ENCODE peak calls at places on chromosomes 12 and 14, in nine cellular contexts. J is fibroblast of lung; Z is tibial nerve; M is CD8-positive, alpha-beta T cell; Q is psoas muscle; C is breast epithelium; E is suprapubic skin; Y is A549; P is K562. T is an unnamed sample. For H3K4me1, the result is how much of the 10 kb centered on the place peaks cover.

GRCh38 chr14:103517172-103517566 is 5.5 kb downstream of the CKB start:
- DNase-seq in M (no peak), C (no peak), E (no peak), P (no peak), Y (no peak), Z (no peak), Q (peak), J (no peak), T (no peak)

GRCh38 chr14:105448706-105449111 is 25.9 kb upstream of the CRIP2 start:
- DNase-seq in C (peak), J (peak), P (peak), M (peak), Q (peak), Y (peak), Z (peak), E (no peak), T (no peak)

GRCh38 chr12:59084758-59085383 is 164.6 kb upstream of the LRIG3 start:
- DNase-seq in P (no peak), Z (no peak), E (peak), Q (no peak), M (no peak), J (peak), Y (no peak), C (peak), T (peak)

GRCh38 chr12:54612216-54612750 is 22.4 kb downstream of the LACRT start:
- DNase-seq in J (no peak), Y (no peak), E (no peak), C (no peak), M (no peak), P (no peak), Z (no peak), Q (no peak), T (no peak)

GRCh38 chr12:81416571-81416970 is 338.7 kb downstream of the ACSS3 start:
- DNase-seq in J (no peak), C (no peak), M (no peak), E (no peak), Z (no peak), Y (no peak), Q (no peak), P (no peak), T (no peak)

GRCh38 chr12:54024127-54024526 is 4.1 kb upstream of the HOXC6 start:
- DNase-seq in Z (no peak), M (no peak), E (no peak), C (peak), P (no peak), Y (no peak), J (no peak), Q (peak), T (no peak)

GRCh38 chr12:65643595-65644386 is 180.5 kb upstream of the HMGA2 start:
- DNase-seq in P (no peak), Y (no peak), E (no peak), J (peak), M (no peak), Z (no peak), Q (no peak), C (no peak), T (peak)

GRCh38 chr12:46071335-46071734 is 81.0 kb upstream of the SCAF11 start:
- DNase-seq in P (no peak), M (no peak), E (no peak), Y (no peak), C (no peak), Q (no peak), J (no peak), Z (no peak), T (peak)

GRCh38 chr14:73695997-73696396 is 18.2 kb downstream of the PNMA1 start:
- DNase-seq in Z (no peak), M (no peak), C (no peak), E (no peak), P (no peak), Y (no peak), J (no peak), Q (no peak), T (no peak)

GRCh38 chr14:90924618-90925345 is 108.6 kb upstream of the TTC7B start:
- DNase-seq in P (no peak), C (no peak), Y (no peak), M (no peak), Z (no peak), E (no peak), J (peak), Q (no peak), T (peak)

GRCh38 chr12:47553266-47553665 is 152.6 kb downstream of the RPAP3 start:
- DNase-seq in P (no peak), M (no peak), Q (no peak), Z (no peak), J (no peak), C (no peak), E (no peak), Y (no peak), T (no peak)

GRCh38 chr14:91257328-91258020 is 13.0 kb upstream of the GPR68 start:
- DNase-seq in Q (peak), Z (no peak), E (no peak), Y (no peak), C (no peak), P (no peak), J (no peak), M (no peak), T (peak)

GRCh38 chr14:100644383-100644782 is 57.2 kb upstream of the BEGAIN start:
- DNase-seq in Q (no peak), C (no peak), Z (no peak), M (no peak), E (no peak), Y (no peak), J (no peak), P (no peak), T (no peak)

GRCh38 chr12:127035011-127035879 is 1231.7 kb upstream of the TMEM132C start:
- DNase-seq in M (no peak), P (no peak), Y (no peak), Q (no peak), Z (no peak), E (no peak), C (no peak), J (no peak), T (no peak)

GRCh38 chr14:61267336-61267735 is 13.8 kb downstream of the TMEM30B start:
- DNase-seq in P (no peak), J (no peak), M (no peak), Y (no peak), Q (no peak), Z (no peak), E (no peak), C (no peak), T (no peak)

GRCh38 chr12:104649217-104649834 is 192.6 kb downstream of the CHST11 start:
- DNase-seq in P (no peak), C (no peak), Y (no peak), M (no peak), Q (no peak), E (no peak), Z (no peak), J (no peak), T (no peak)

GRCh38 chr14:35331605-35332516 is 39.7 kb downstream of the PSMA6 start:
- DNase-seq in Y (no peak), M (no peak), P (peak), Q (no peak), Z (no peak), E (peak), J (peak), C (peak), T (peak)

GRCh38 chr12:40672650-40673319 is 19.5 kb upstream of the CNTN1 start:
- DNase-seq in Q (no peak), Z (no peak), J (no peak), E (no peak), P (no peak), C (no peak), M (no peak), Y (no peak), T (no peak)

GRCh38 chr12:109559601-109560000 is 13.7 kb downstream of the MMAB start:
- DNase-seq in P (no peak), Y (no peak), M (no peak), E (no peak), C (no peak), Z (no peak), J (no peak), Q (no peak), T (no peak)

GRCh38 chr14:87601011-87601410 is 392.0 kb downstream of the GALC start:
- DNase-seq in J (no peak), M (no peak), Y (no peak), Z (no peak), E (no peak), C (no peak), P (no peak), Q (no peak), T (no peak)

GRCh38 chr12:63319386-63319785 is 168.4 kb upstream of the AVPR1A start:
- DNase-seq in Q (no peak), Z (no peak), E (no peak), C (no peak), M (no peak), P (no peak), Y (peak), J (no peak), T (peak)

GRCh38 chr12:7638064-7638763 is 27.5 kb downstream of the APOBEC1 start:
- DNase-seq in M (no peak), Q (no peak), P (no peak), J (no peak), Z (no peak), E (no peak), Y (no peak), C (no peak), T (no peak)

GRCh38 chr14:50027797-50028196 is 88.6 kb downstream of the VCPKMT start:
- DNase-seq in Z (no peak), E (no peak), Y (no peak), J (no peak), Q (no peak), C (no peak), M (no peak), P (no peak), T (no peak)

GRCh38 chr12:26466709-26467108 is 271.3 kb downstream of the SSPN start:
- DNase-seq in M (no peak), Y (no peak), J (peak), Q (no peak), E (no peak), P (no peak), Z (no peak), C (no peak), T (no peak)

GRCh38 chr12:9243999-9244649 is 35.9 kb upstream of the PZP start:
- DNase-seq in E (no peak), P (no peak), Q (no peak), C (no peak), J (no peak), Z (no peak), M (no peak), Y (no peak), T (no peak)

GRCh38 chr12:102847131-102847530 is 69.9 kb downstream of the PAH start:
- DNase-seq in J (no peak), C (no peak), Y (no peak), E (no peak), Q (no peak), M (no peak), P (no peak), Z (no peak), T (no peak)

GRCh38 chr14:103442288-103442687 is 57.1 kb downstream of the MARK3 start:
- DNase-seq in C (no peak), M (no peak), E (no peak), J (peak), Y (no peak), Z (no peak), Q (no peak), P (no peak), T (no peak)

GRCh38 chr14:67820428-67820881 is 876 bp downstream of the RAD51B start:
- DNase-seq in J (peak), Q (no peak), Z (no peak), M (no peak), E (no peak), C (no peak), Y (peak), P (peak), T (peak)

GRCh38 chr12:14691560-14691959 is 4.8 kb downstream of the GUCY2C start:
- DNase-seq in Q (no peak), J (no peak), P (no peak), Z (peak), Y (no peak), C (no peak), E (peak), M (no peak), T (no peak)

GRCh38 chr12:105214141-105214540 is 21.8 kb downstream of the APPL2 start:
- DNase-seq in Z (no peak), E (no peak), Y (no peak), Q (no peak), P (no peak), M (no peak), J (no peak), C (no peak), T (peak)

GRCh38 chr12:53011889-53012288 is 5.6 kb downstream of the EIF4B start:
- DNase-seq in Z (no peak), C (no peak), P (no peak), Q (no peak), J (no peak), Y (no peak), M (no peak), E (no peak), T (no peak)

GRCh38 chr12:121580959-121581680 is at the start of gene KDM2B:
- DNase-seq in E (no peak), M (no peak), C (no peak), Z (no peak), Q (no peak), J (peak), P (peak), Y (no peak), T (peak)

DNA sequence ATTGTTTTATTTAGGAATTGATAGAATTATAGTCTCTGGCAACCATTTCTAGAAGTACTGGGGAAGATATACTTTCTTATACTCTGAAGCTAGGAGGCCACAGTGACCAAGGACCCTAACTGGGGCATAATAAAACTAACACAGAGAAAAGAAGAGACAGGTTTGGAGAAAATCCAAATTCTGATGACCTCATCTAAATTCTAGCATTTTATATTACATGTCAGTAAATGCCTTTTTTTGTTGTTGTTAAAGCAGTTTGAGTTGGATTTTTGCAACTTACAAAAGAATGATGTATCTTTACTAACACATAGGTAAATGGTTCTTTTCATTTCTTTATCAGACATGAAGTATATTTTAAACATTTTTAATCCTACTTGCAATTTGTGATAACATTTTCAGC is 933.3 kb downstream of the TMTC2 start:
- DNase-seq in Q (no peak), E (no peak), P (no peak), M (no peak), Z (no peak), Y (no peak), J (no peak), C (no peak), T (no peak)
- H3K4me1 ChIP-seq in Q (under half), E (under half), P (under half), M (under half), Z (under half), Y (under half), J (under half), C (under half), T (under half)

GRCh38 chr12:48999371-49000131 is at the start of gene DDN:
- DNase-seq in P (peak), Z (no peak), M (no peak), J (peak), E (no peak), Y (no peak), C (no peak), Q (peak), T (no peak)
- TF ChIP-seq CTCF in P (no peak), Z (no peak), M (no peak), J (no peak), E (no peak), Y (no peak), C (no peak), Q (no peak), T (no peak)

GRCh38 chr12:61676520-61676919 is 583.7 kb upstream of the USP15 start:
- DNase-seq in Q (no peak), Z (no peak), P (no peak), J (no peak), M (no peak), E (no peak), Y (no peak), C (no peak), T (peak)
- H3K4me1 ChIP-seq in Q (under half), Z (under half), P (under half), J (under half), M (under half), E (under half), Y (under half), C (under half), T (under half)

DNA sequence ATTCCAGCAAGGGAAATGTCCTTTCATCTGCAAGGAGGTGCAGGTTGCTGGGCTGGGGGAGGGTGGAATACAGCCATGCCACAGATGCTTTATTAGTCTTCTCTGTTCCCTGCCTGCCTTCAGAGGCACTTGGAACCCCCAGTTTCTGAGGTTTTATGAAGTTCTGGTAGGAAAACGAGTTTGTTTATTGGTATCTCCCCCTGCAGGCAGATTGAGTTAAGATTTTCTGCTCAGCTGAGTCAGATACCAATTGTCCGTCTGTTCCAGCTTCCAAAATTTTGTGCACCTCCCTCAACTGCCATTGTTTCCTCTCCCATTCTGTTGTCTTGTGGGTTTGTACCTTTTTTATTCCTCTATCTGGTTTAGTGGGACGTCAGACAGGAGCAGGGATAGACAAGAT is 155.6 kb downstream of the ETV6 start:
- DNase-seq in M (no peak), P (no peak), E (no peak), C (no peak), Y (no peak), Q (no peak), J (no peak), Z (no peak), T (no peak)
- TF ChIP-seq CTCF in M (no peak), P (no peak), E (no peak), C (no peak), Y (no peak), Q (no peak), J (peak), Z (no peak), T (peak)

T was measured in foreskin keratinocyte.